ENCODE peak calls at places on chromosomes 12 and 14, in six cellular contexts. Z is body of pancreas, W is fibroblast of mammary gland, M is thyroid gland, O is coronary artery, Y is GM04504. C is an unnamed sample.

GRCh38 chr14:72792051-72792788 is 101.7 kb downstream of the DPF3 start:
- DNase-seq in Z (peak), M (no peak), O (peak), Y (no peak), W (no peak), C (peak)

GRCh38 chr14:74514471-74514932 is 20.9 kb downstream of the ISCA2 start:
- DNase-seq in M (peak), Y (peak), W (peak), Z (peak), O (no peak), C (no peak)

GRCh38 chr12:51270847-51271518 is 768 bp upstream of the SMAGP start:
- DNase-seq in M (no peak), Z (peak), W (peak), O (no peak), Y (peak), C (no peak)

GRCh38 chr14:50619569-50620141 is 48.5 kb downstream of the SAV1 start:
- DNase-seq in Y (no peak), O (no peak), M (no peak), Z (no peak), W (peak), C (no peak)

GRCh38 chr12:121947966-121948365 is 29.6 kb downstream of the CFAP251 start:
- DNase-seq in Z (no peak), W (no peak), O (no peak), M (peak), Y (no peak), C (no peak)

GRCh38 chr12:124567035-124567672 is at the start of gene NCOR2:
- DNase-seq in Y (no peak), M (peak), O (no peak), Z (no peak), W (no peak), C (peak)

GRCh38 chr14:77290705-77291104 is 19.7 kb upstream of the NGB start:
- DNase-seq in O (no peak), Z (no peak), Y (no peak), W (no peak), M (no peak), C (no peak)

GRCh38 chr14:38723954-38724353 is 379.1 kb downstream of the SEC23A start:
- DNase-seq in Z (no peak), W (no peak), O (no peak), M (no peak), Y (no peak), C (no peak)

GRCh38 chr14:31419179-31420012 is 954 bp downstream of the HEATR5A start:
- DNase-seq in M (no peak), W (peak), Y (no peak), Z (no peak), O (no peak), C (no peak)

GRCh38 chr12:49939307-49939706 is 11.2 kb upstream of the AQP2 start:
- DNase-seq in M (no peak), Y (no peak), Z (no peak), O (peak), W (no peak), C (no peak)

GRCh38 chr12:97752129-97752528 is 289.5 kb downstream of the RMST start:
- DNase-seq in O (no peak), W (peak), M (no peak), Z (no peak), Y (no peak), C (no peak)

GRCh38 chr12:31929140-31929526 is 30.1 kb upstream of the RESF1 start:
- DNase-seq in Z (no peak), O (no peak), W (no peak), M (no peak), Y (no peak), C (no peak)

C was measured in left lobe of liver.